ENCODE peak calls at places on chromosomes 11 and 22, in four cellular contexts. T is neuronal stem cell, X is mesendoderm, Q is H1. E is an unnamed sample.

GRCh38 chr11:133943950-133944698 is 12.6 kb downstream of the IGSF9B start:
- DNase-seq in T (no peak), X (no peak), Q (no peak), E (no peak)

GRCh38 chr11:58844600-58844999 is at the start of gene GLYATL2:
- DNase-seq in T (no peak), X (no peak), Q (no peak), E (no peak)

GRCh38 chr11:46446343-46446751 is 54.8 kb upstream of the CHRM4 start:
- DNase-seq in T (no peak), X (peak; percentile 64), Q (no peak), E (no peak)

GRCh38 chr11:25953015-25953414 is 378.9 kb upstream of the ANO3 start:
- DNase-seq in T (no peak), X (no peak), Q (no peak), E (no peak)

GRCh38 chr11:80165763-80166162 is 724.9 kb upstream of the TENM4 start:
- DNase-seq in T (no peak), X (peak; percentile 12), Q (no peak), E (no peak)

GRCh38 chr11:109071712-109072524 is 350.1 kb upstream of the C11orf87 start:
- DNase-seq in T (no peak), X (no peak), Q (no peak), E (no peak)

GRCh38 chr22:30297276-30298004 is 8.1 kb upstream of the CASTOR1 start:
- DNase-seq in T (no peak), X (no peak), Q (no peak), E (no peak)

GRCh38 chr22:31917227-31917921 is 27.0 kb upstream of the YWHAH start:
- DNase-seq in T (no peak), X (no peak), Q (no peak), E (no peak)

GRCh38 chr22:25953276-25953675 is 211.3 kb downstream of the MYO18B start:
- DNase-seq in T (no peak), X (no peak), Q (no peak), E (no peak)

GRCh38 chr11:118153516-118153915 is 893 bp upstream of the SCN4B start:
- DNase-seq in T (no peak), X (no peak), Q (no peak), E (peak; percentile 37)

GRCh38 chr11:118151421-118151820 is 1.2 kb downstream of the SCN4B start:
- DNase-seq in T (no peak), X (no peak), Q (no peak), E (no peak)

GRCh38 chr11:118152552-118153471 is at the start of gene SCN4B:
- DNase-seq in T (peak; percentile 72), X (peak; percentile 83), Q (no peak), E (peak; percentile 81)

GRCh38 chr11:118153976-118154375 is 1.4 kb upstream of the SCN4B start:
- DNase-seq in T (no peak), X (no peak), Q (no peak), E (no peak)

DNA sequence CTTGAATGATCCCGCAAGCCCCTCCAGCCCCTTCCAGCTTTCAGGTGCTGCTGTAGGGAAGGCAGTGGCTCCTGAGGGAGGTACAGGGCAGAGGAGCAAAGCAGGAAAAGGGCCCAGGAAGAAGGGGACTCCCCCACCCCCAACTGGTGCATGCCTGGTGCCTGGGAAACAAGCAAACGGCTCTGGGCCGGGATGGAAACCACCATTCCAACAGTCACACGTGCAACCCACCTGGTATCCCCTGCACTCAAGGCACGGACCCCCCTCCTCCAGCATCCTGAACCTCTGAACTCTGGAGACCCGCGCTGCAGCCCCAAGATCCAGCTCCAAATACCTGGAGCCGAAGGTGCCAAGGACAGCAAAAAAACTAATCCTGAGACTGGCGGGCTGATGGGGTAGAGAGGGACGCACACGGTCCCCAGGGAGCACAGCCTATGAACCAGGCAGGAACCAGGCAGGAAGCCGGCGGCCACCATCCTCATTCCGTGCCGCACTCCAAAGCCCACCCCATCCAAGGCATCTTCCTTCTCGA is 537 bp downstream of the SCN4B start:
- DNase-seq in T (no peak), X (no peak), Q (no peak), E (peak; percentile 44)
- H3K4me2 ChIP-seq in T (peak overlapping the region; percentile 96), X (peak overlapping the region; percentile 94), Q (peak overlapping the region; percentile 91), E (peak overlapping the region; percentile 85)

GRCh38 chr22:23896166-23896522 is 2.0 kb downstream of the MIF start:
- DNase-seq in T (no peak), X (no peak), Q (no peak), E (no peak)

GRCh38 chr22:23896523-23897186 is 2.5 kb downstream of the MIF start:
- DNase-seq in T (no peak), X (no peak), Q (no peak), E (no peak)

GRCh38 chr22:23894710-23895598 is 771 bp downstream of the MIF start:
- DNase-seq in T (peak; percentile 61), X (peak; percentile 92), Q (no peak), E (peak; percentile 82)

GRCh38 chr22:23893957-23894709 is at the start of gene MIF:
- DNase-seq in T (peak; percentile 96), X (peak; percentile 99), Q (peak; percentile 93), E (peak; percentile 98)

DNA sequence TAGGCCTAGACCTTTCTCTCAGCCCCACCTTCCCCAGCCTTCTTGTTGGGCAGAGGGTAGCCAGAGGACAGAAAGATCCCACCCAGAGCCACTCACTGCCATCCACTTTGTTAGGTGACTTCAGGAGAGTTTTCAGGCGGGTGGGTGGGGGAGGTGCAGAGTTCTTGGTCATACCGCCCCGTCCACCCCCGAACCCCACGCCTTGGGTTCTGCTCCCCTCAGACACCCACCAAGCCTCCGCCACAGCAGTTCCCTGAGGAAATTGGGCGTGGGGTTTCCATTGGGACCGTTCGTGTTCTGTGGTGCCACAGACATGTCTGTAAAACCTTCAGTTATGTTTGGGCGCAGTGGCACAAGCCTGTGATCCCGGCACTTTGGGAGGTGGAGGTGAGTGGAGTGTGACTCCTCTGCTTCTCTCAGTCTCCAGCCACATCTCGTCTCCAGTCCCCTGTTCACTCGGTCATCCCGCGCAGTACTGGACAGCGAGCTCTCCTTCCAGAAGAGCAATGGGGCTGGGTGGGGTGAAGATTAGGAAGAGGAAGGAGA is 1.5 kb downstream of the MIF start:
- DNase-seq in T (no peak), X (no peak), Q (no peak), E (no peak)
- H3K18ac ChIP-seq in T (no peak overlapping the region), X (no peak overlapping the region), Q (peak overlapping the region; percentile 92), E (no peak overlapping the region)

DNA sequence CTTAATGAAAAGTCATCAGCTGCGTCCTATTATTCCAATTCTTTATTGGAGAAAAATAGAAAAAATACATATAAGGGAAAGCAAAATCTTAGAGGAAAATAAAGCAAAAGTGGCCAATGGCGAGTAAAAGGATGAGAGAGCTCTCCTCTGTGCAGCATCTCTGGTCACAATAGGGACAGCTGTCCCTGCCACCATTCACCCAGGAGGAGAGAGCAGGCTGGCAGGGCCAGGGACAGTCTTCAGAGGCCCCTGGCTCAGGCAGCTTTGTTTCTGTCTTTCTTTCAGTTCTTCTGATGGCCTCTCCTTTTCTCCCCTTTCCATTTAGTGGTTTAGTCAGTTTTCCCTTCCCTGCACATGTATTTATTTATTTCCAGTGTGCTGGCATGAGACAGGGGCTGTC is 941.3 kb downstream of the NTM start:
- DNase-seq in T (no peak), X (no peak), Q (no peak), E (no peak)
- H3K4me2 ChIP-seq in T (no peak overlapping the region), X (no peak overlapping the region), Q (no peak overlapping the region), E (no peak overlapping the region)

DNA sequence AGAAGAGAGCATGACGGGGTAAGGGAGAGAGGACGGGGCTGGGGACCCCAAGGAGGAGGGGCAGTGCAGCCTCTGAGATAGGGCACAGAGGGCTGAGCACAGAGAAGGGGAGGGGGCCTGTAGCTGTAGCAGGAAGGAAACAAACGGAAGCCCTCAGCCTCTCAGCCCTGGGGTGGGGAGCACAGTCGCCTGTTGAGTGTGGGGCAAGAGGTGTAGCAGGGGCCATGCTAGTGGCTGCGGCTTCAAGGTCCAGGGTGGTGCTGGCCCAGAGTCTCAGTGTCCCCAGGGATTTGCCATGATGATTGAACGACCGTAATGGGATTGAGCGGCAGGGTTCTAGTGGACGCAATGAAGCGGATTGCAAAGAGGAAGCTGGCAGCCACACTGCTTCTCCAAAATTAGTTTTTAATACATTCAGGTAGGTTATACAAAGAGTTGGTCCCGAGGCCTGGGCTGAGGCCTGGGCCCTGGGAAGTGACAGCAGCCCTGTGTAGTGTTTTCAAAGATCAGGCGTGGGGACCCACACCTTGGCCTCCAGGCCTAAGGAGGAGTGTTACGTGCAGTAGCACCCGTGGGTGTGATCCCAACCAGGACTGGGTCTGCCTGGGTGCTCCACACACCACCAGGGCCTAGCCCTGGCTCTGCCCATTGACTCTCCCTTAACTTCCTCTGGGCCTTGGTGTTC is 13.3 kb downstream of the LRRC32 start:
- DNase-seq in T (no peak), X (no peak), Q (no peak), E (peak; percentile 30)
- H3K18ac ChIP-seq in T (no peak overlapping the region), X (no peak overlapping the region), Q (no peak overlapping the region), E (no peak overlapping the region)

DNA sequence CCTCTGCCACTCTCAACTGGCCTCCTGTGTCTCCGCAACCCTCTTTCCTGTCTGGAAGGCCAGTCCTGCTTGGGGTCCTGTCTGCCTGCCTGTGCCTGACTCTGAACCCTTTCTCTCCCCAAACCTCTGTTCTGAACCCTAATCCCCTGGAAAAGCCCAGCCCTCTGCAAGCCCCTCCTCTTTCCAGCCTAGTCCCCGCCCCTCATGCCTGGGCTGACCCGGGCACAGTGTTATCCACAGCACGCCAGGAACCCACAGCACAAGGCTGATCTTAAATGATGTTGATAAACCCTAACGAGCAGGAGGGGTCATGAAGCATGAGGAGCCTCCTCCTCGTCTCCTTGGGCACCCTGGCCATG is at the start of gene IFITM10:
- DNase-seq in T (no peak), X (no peak), Q (no peak), E (no peak)
- H3K4me2 ChIP-seq in T (peak within 1 kb of the TSS; percentile 75), X (no peak within 1 kb of the TSS), Q (peak within 1 kb of the TSS; percentile 58), E (no peak within 1 kb of the TSS)

GRCh38 chr22:49044776-49045175 is 782.9 kb downstream of the BRD1 start:
- DNase-seq in T (no peak), X (no peak), Q (no peak), E (no peak)

GRCh38 chr22:49047461-49047860 is 780.2 kb downstream of the BRD1 start:
- DNase-seq in T (no peak), X (no peak), Q (no peak), E (no peak)

GRCh38 chr22:49045276-49045675 is 782.4 kb downstream of the BRD1 start:
- DNase-seq in T (no peak), X (no peak), Q (no peak), E (no peak)

GRCh38 chr22:49046546-49047305 is 780.9 kb downstream of the BRD1 start:
- DNase-seq in T (peak; percentile 68), X (peak; percentile 90), Q (peak; percentile 81), E (peak; percentile 92)

DNA sequence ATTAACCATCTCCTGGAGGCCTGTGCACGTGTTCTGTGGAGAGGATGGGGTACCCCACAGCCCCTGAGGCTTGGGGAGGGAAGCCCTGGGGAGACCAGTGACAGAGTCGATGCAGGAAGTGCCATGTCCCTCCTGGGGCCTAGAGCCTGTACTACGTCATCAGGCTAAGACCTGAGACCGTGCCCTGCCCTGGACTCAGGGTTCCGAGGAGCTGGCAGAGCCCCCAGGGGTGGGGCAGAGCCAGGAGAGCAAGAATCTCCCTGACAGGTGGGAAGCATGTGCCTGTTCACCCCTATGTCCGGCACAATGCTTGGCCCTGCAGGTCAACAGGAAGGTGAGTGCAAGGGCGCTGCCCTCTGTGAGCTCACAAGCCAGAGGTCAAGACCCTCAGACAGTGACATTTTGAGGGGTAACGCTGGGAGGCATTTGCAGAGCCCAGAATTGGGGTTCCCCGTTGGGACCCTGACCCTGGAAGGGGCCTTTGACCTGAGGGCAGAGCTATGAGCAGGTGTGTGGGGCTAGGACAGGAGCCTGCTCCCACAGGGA is 781.6 kb downstream of the BRD1 start:
- DNase-seq in T (no peak), X (no peak), Q (no peak), E (no peak)
- H3K18ac ChIP-seq in T (peak overlapping the region; percentile 41), X (no peak overlapping the region), Q (no peak overlapping the region), E (no peak overlapping the region)

GRCh38 chr11:28146123-28146751 is 38.0 kb downstream of the METTL15 start:
- DNase-seq in T (peak; percentile 14), X (peak; percentile 75), Q (no peak), E (no peak)
- H3K4me2 ChIP-seq in T (no peak overlapping the region), X (no peak overlapping the region), Q (no peak overlapping the region), E (no peak overlapping the region)

E was measured in H9.